ENCODE peak calls at places on chromosomes 12 and 14, in five cellular contexts. Z is K562, U is endothelial cell of umbilical vein, H is heart right ventricle, O is GM23248. I is an unnamed sample.

GRCh38 chr12:19646599-19646998 is 207.3 kb downstream of the AEBP2 start:
- DNase-seq in Z (no peak), U (no peak), H (no peak), O (no peak), I (no peak)

GRCh38 chr12:64567570-64567969 is 42.7 kb upstream of the RASSF3 start:
- DNase-seq in Z (no peak), U (no peak), H (no peak), O (no peak), I (no peak)

GRCh38 chr12:70609739-70610491 is 27.3 kb downstream of the PTPRB start:
- DNase-seq in Z (peak; percentile 14), U (peak; percentile 79), H (peak; percentile 64), O (peak; percentile 73), I (peak; percentile 66)

GRCh38 chr12:132837693-132838463 is 9.2 kb upstream of the GOLGA3 start:
- DNase-seq in Z (no peak), U (no peak), H (peak; percentile 24), O (peak; percentile 55), I (no peak)

GRCh38 chr14:54650331-54651017 is 83.5 kb downstream of the SAMD4A start:
- DNase-seq in Z (no peak), U (peak; percentile 93), H (no peak), O (peak; percentile 84), I (peak; percentile 63)

GRCh38 chr14:69081271-69081670 is 71.6 kb downstream of the DCAF5 start:
- DNase-seq in Z (no peak), U (no peak), H (no peak), O (no peak), I (no peak)

GRCh38 chr14:51283402-51283825 is 43.4 kb downstream of the TMX1 start:
- DNase-seq in Z (peak; percentile 60), U (peak; percentile 93), H (no peak), O (peak; percentile 95), I (no peak)

GRCh38 chr12:113151655-113152054 is 2.1 kb downstream of the CFAP73 start:
- DNase-seq in Z (no peak), U (no peak), H (no peak), O (no peak), I (no peak)

GRCh38 chr12:105205322-105206048 is 30.5 kb downstream of the APPL2 start:
- DNase-seq in Z (no peak), U (no peak), H (no peak), O (no peak), I (no peak)

GRCh38 chr12:104057771-104058197 is 6.5 kb upstream of the HCFC2 start:
- DNase-seq in Z (peak; percentile 24), U (peak; percentile 53), H (no peak), O (peak; percentile 63), I (no peak)

GRCh38 chr12:87304406-87304805 is 724.8 kb downstream of the C12orf50 start:
- DNase-seq in Z (no peak), U (no peak), H (no peak), O (no peak), I (no peak)

GRCh38 chr14:32298346-32298745 is 30.8 kb upstream of the AKAP6 start:
- DNase-seq in Z (no peak), U (no peak), H (no peak), O (peak; percentile 19), I (no peak)

GRCh38 chr12:6774557-6775062 is 2.3 kb downstream of the LAG3 start:
- DNase-seq in Z (no peak), U (no peak), H (no peak), O (no peak), I (no peak)

GRCh38 chr14:75960219-75960618 is 21.6 kb downstream of the TGFB3 start:
- DNase-seq in Z (no peak), U (no peak), H (no peak), O (no peak), I (no peak)

GRCh38 chr12:100661300-100661951 is 87.9 kb downstream of the GAS2L3 start:
- DNase-seq in Z (no peak), U (peak; percentile 3), H (no peak), O (peak; percentile 39), I (no peak)

GRCh38 chr12:6229823-6230222 is 29.6 kb downstream of the CD9 start:
- DNase-seq in Z (no peak), U (peak; percentile 84), H (no peak), O (peak; percentile 96), I (peak; percentile 93)

GRCh38 chr14:69017706-69018105 is 38.6 kb upstream of the ACTN1 start:
- DNase-seq in Z (peak; percentile 58), U (no peak), H (no peak), O (no peak), I (no peak)

GRCh38 chr12:68375701-68376469 is 43.7 kb upstream of the MDM1 start:
- DNase-seq in Z (no peak), U (no peak), H (no peak), O (peak; percentile 30), I (no peak)

GRCh38 chr12:105445261-105446015 is 114.9 kb downstream of the C12orf75 start:
- DNase-seq in Z (no peak), U (peak; percentile 98), H (no peak), O (peak; percentile 46), I (no peak)

GRCh38 chr14:77181603-77182437 is at the start of gene TMEM63C:
- DNase-seq in Z (peak; percentile 30), U (no peak), H (no peak), O (peak; percentile 6), I (no peak)

GRCh38 chr14:90091393-90091792 is 29.6 kb downstream of the KCNK13 start:
- DNase-seq in Z (no peak), U (peak; percentile 72), H (no peak), O (peak; percentile 3), I (no peak)

GRCh38 chr12:110403146-110403974 is at the start of gene ANAPC7:
- DNase-seq in Z (peak; percentile 93), U (peak; percentile 92), H (peak; percentile 91), O (peak; percentile 97), I (peak; percentile 94)

GRCh38 chr12:105164068-105164467 is 56.5 kb downstream of the WASHC4 start:
- DNase-seq in Z (peak; percentile 18), U (no peak), H (no peak), O (no peak), I (no peak)

DNA sequence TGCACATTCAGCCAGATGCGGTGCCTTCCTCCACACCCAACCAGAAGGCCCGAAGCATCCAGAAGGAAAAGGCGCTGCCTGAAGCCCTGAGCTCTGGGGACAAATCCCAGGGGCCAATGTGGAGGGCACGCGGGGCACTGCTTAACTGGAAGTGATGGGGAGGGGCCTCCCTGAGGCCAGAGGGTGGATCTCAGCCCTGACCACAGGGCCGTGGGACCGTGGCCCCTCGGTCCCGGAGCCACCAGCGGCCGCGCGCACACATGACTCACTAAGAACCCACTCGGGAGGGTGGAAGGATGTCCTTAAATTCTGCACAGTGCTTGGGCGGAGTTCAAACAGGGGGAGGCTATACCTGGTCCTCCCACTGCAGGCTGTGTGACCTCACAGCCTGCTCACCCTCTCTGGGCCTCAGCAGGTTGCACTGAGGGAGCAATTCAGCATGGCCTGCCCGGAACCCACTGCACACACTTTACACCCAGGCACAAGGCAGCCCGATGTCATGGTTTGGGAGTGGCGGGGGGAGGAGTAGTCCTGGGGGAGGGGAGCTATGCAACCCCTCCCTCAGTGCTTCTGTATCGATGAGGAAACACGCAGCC is 89.5 kb downstream of the RFLNA start:
- DNase-seq in Z (no peak), U (no peak), H (no peak), O (no peak), I (no peak)
- H3K4me1 ChIP-seq in Z (no peaks in the 10 kb centered on the region), U (peaks cover 75% of the 10 kb centered on the region), H (peaks cover 61% of the 10 kb centered on the region), O (peaks cover 54% of the 10 kb centered on the region), I (peaks cover 15% of the 10 kb centered on the region)

GRCh38 chr12:47205532-47206449 is 126.0 kb upstream of the AMIGO2 start:
- DNase-seq in Z (no peak), U (no peak), H (no peak), O (no peak), I (no peak)
- H3K27ac ChIP-seq in Z (peak overlapping the region; percentile 64), U (no peak overlapping the region), H (no peak overlapping the region), O (no peak overlapping the region), I (no peak overlapping the region)

GRCh38 chr12:120447992-120448391 is 1.7 kb downstream of the GATC start:
- DNase-seq in Z (no peak), U (no peak), H (no peak), O (no peak), I (no peak)
- H3K4me1 ChIP-seq in Z (peaks cover 2% of the 10 kb centered on the region), U (peaks cover 15% of the 10 kb centered on the region), H (peaks cover 4% of the 10 kb centered on the region), O (peaks cover 5% of the 10 kb centered on the region), I (peaks cover 3% of the 10 kb centered on the region)

GRCh38 chr14:57390806-57391562 is 598 bp downstream of the NAA30 start:
- DNase-seq in Z (no peak), U (peak; percentile 66), H (peak; percentile 35), O (peak; percentile 71), I (peak; percentile 65)

GRCh38 chr14:57389646-57390036 is 745 bp upstream of the NAA30 start:
- DNase-seq in Z (peak; percentile 6), U (no peak), H (no peak), O (no peak), I (no peak)

GRCh38 chr14:57390037-57390805 is at the start of gene NAA30:
- DNase-seq in Z (peak; percentile 91), U (peak; percentile 92), H (peak; percentile 93), O (peak; percentile 98), I (peak; percentile 83)

GRCh38 chr14:57392830-57393229 is 2.4 kb downstream of the NAA30 start:
- DNase-seq in Z (no peak), U (peak; percentile 32), H (no peak), O (no peak), I (no peak)

DNA sequence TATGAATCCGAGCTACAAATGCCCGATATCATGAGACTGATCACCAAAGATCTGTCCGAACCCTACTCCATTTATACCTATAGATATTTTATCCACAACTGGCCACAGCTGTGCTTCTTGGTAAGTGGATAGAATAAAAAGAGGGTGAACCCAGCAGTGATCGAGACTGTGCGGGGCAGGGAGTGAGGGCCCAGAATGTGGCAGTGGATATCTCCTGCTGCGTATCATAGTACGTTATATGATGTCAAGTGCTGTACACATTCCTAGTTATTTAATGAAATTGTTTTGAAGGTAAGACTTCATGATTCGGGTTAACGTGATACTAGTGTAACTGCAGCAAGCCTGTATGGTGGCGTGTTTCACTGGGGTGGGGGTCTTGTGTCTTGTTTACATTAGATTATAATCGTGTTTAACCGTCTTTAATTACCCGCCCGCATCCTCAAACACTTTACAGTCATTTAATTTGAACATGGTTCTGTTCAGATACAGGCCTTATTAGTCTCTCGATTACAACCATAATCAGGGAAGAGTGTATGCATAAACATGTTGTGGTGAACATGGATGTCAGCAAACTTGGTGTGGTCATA is 1.3 kb downstream of the NAA30 start:
- DNase-seq in Z (no peak), U (peak; percentile 47), H (no peak), O (peak; percentile 10), I (no peak)
- H3K27ac ChIP-seq in Z (peak overlapping the region; percentile 67), U (peak overlapping the region; percentile 56), H (peak overlapping the region; percentile 85), O (peak overlapping the region; percentile 55), I (peak overlapping the region; percentile 90)

GRCh38 chr12:73352826-73353225 is 1080.7 kb downstream of the TRHDE start:
- DNase-seq in Z (no peak), U (no peak), H (no peak), O (no peak), I (no peak)
- H3K4me1 ChIP-seq in Z (no peaks in the 10 kb centered on the region), U (no peaks in the 10 kb centered on the region), H (no peaks in the 10 kb centered on the region), O (no peaks in the 10 kb centered on the region), I (no peaks in the 10 kb centered on the region)

GRCh38 chr12:10362828-10363664 is 26.8 kb downstream of the KLRK1 start:
- DNase-seq in Z (no peak), U (peak; percentile 55), H (no peak), O (peak; percentile 17), I (no peak)

GRCh38 chr12:10364839-10365681 is 24.8 kb downstream of the KLRK1 start:
- DNase-seq in Z (no peak), U (peak; percentile 82), H (peak; percentile 22), O (peak; percentile 88), I (peak; percentile 73)

GRCh38 chr12:10363922-10364838 is 25.7 kb downstream of the KLRK1 start:
- DNase-seq in Z (peak; percentile 19), U (peak; percentile 77), H (peak; percentile 29), O (peak; percentile 66), I (no peak)

GRCh38 chr12:10362325-10362724 is 27.5 kb downstream of the KLRK1 start:
- DNase-seq in Z (no peak), U (no peak), H (no peak), O (no peak), I (no peak)

GRCh38 chr12:10363665-10363921 is 26.2 kb downstream of the KLRK1 start:
- DNase-seq in Z (no peak), U (no peak), H (no peak), O (no peak), I (no peak)
- H3K27ac ChIP-seq in Z (peak overlapping the region; percentile 99), U (peak overlapping the region; percentile 77), H (peak overlapping the region; percentile 85), O (no peak overlapping the region), I (peak overlapping the region; percentile 88)

I was measured in ascending aorta.